ENCODE peak calls at places on chromosomes 4 and X, in nine cellular contexts. B is NCI-H2171 treated with DMSO at 0.1 percent for 48 hours; N is Calu3; O is T-helper 1 cell; T is NCI-H1105 treated with DMSO at 0.1 percent for 48 hours; F is activated CD8-positive, alpha-beta memory T cell treated with anti-CD3 and anti-CD28 coated beads for 4 hours; U is naive thymus-derived CD4-positive, alpha-beta T cell; V is NT2/D1; Z is small intestine. D is an unnamed sample.

GRCh38 chr4:183434264-183435045 is 10.0 kb upstream of the CDKN2AIP start:
- DNase-seq in B (no peak), N (no peak), O (no peak), T (no peak), F (no peak), U (no peak), V (no peak), Z (peak; percentile 17), D (no peak)

GRCh38 chr4:140926672-140927071 is 170.5 kb upstream of the TBC1D9 start:
- DNase-seq in B (no peak), N (no peak), O (no peak), T (no peak), F (no peak), U (no peak), V (peak; percentile 2), Z (no peak), D (no peak)

GRCh38 chr4:89108068-89108467 is 3.3 kb upstream of the TIGD2 start:
- DNase-seq in B (no peak), N (no peak), O (no peak), T (no peak), F (no peak), U (no peak), V (no peak), Z (no peak), D (no peak)

GRCh38 chr4:6008766-6009385 is 9.4 kb downstream of the C4orf50 start:
- DNase-seq in B (no peak), N (no peak), O (no peak), T (no peak), F (no peak), U (no peak), V (no peak), Z (no peak), D (no peak)

GRCh38 chr4:99855677-99856076 is 38.5 kb downstream of the LAMTOR3 start:
- DNase-seq in B (no peak), N (no peak), O (peak; percentile 64), T (no peak), F (no peak), U (no peak), V (no peak), Z (peak; percentile 12), D (no peak)

GRCh38 chr4:183200453-183200852 is 101.4 kb downstream of the WWC2 start:
- DNase-seq in B (no peak), N (peak; percentile 75), O (no peak), T (no peak), F (no peak), U (no peak), V (no peak), Z (peak; percentile 3), D (no peak)

GRCh38 chr4:75308049-75308448 is 206.2 kb downstream of the RCHY1 start:
- DNase-seq in B (no peak), N (no peak), O (no peak), T (no peak), F (no peak), U (no peak), V (no peak), Z (no peak), D (no peak)

GRCh38 chrX:24014388-24015018 is 12.5 kb downstream of the KLHL15 start:
- DNase-seq in B (no peak), N (no peak), O (peak; percentile 40), T (no peak), F (peak; percentile 1), U (no peak), V (no peak), Z (no peak), D (no peak)

GRCh38 chr4:2302387-2303119 is 40.6 kb upstream of the MXD4 start:
- DNase-seq in B (no peak), N (no peak), O (no peak), T (no peak), F (no peak), U (no peak), V (no peak), Z (no peak), D (no peak)

GRCh38 chr4:184064877-184065276 is 152.8 kb downstream of the ENPP6 start:
- DNase-seq in B (no peak), N (peak; percentile 62), O (no peak), T (no peak), F (no peak), U (no peak), V (no peak), Z (peak; percentile 95), D (no peak)

GRCh38 chr4:100288167-100288566 is 97.9 kb upstream of the DDIT4L start:
- DNase-seq in B (no peak), N (no peak), O (no peak), T (no peak), F (no peak), U (no peak), V (no peak), Z (no peak), D (no peak)

GRCh38 chrX:12496343-12496742 is 294.9 kb upstream of the PRPS2 start:
- DNase-seq in B (no peak), N (no peak), O (no peak), T (peak; percentile 71), F (no peak), U (no peak), V (no peak), Z (no peak), D (no peak)

GRCh38 chrX:78105944-78106650 is 2.0 kb downstream of the PGK1 start:
- DNase-seq in B (no peak), N (no peak), O (peak; percentile 40), T (no peak), F (no peak), U (peak; percentile 28), V (no peak), Z (no peak), D (no peak)

GRCh38 chrX:148310402-148311200 is 189.8 kb upstream of the AFF2 start:
- DNase-seq in B (no peak), N (no peak), O (peak; percentile 94), T (no peak), F (no peak), U (peak; percentile 76), V (no peak), Z (no peak), D (no peak)

GRCh38 chr4:173960398-173960797 is 323.1 kb downstream of the FBXO8 start:
- DNase-seq in B (no peak), N (no peak), O (no peak), T (no peak), F (no peak), U (no peak), V (no peak), Z (no peak), D (no peak)

GRCh38 chr4:65954416-65954815 is 284.1 kb upstream of the EPHA5 start:
- DNase-seq in B (no peak), N (no peak), O (no peak), T (no peak), F (no peak), U (no peak), V (no peak), Z (no peak), D (no peak)

GRCh38 chr4:159097785-159098184 is 5.1 kb upstream of the RAPGEF2 start:
- DNase-seq in B (no peak), N (no peak), O (no peak), T (no peak), F (no peak), U (no peak), V (no peak), Z (no peak), D (no peak)

GRCh38 chr4:10116625-10117423 is at the start of gene WDR1:
- DNase-seq in B (peak; percentile 71), N (peak; percentile 92), O (peak; percentile 95), T (peak; percentile 77), F (peak; percentile 90), U (peak; percentile 84), V (peak; percentile 87), Z (peak; percentile 95), D (peak; percentile 93)

GRCh38 chr4:86400216-86400615 is 40.4 kb upstream of the MAPK10 start:
- DNase-seq in B (no peak), N (no peak), O (no peak), T (no peak), F (no peak), U (no peak), V (no peak), Z (no peak), D (no peak)

GRCh38 chr4:71189471-71189870 is 149.3 kb upstream of the SLC4A4 start:
- DNase-seq in B (no peak), N (peak; percentile 12), O (no peak), T (no peak), F (no peak), U (no peak), V (no peak), Z (peak; percentile 48), D (no peak)

GRCh38 chrX:112512509-112512908 is 167.2 kb downstream of the LHFPL1 start:
- DNase-seq in B (no peak), N (no peak), O (no peak), T (no peak), F (no peak), U (no peak), V (peak; percentile 11), Z (no peak), D (no peak)

GRCh38 chr4:141238196-141238595 is 17.5 kb downstream of the ZNF330 start:
- DNase-seq in B (no peak), N (no peak), O (no peak), T (no peak), F (no peak), U (no peak), V (no peak), Z (no peak), D (no peak)

GRCh38 chr4:1775731-1776500 is 17.2 kb upstream of the FGFR3 start:
- DNase-seq in B (no peak), N (peak; percentile 66), O (no peak), T (no peak), F (no peak), U (no peak), V (no peak), Z (no peak), D (no peak)

GRCh38 chr4:152680988-152681731 is 1.4 kb upstream of the TMEM154 start:
- DNase-seq in B (no peak), N (peak; percentile 14), O (peak; percentile 82), T (no peak), F (no peak), U (no peak), V (no peak), Z (no peak), D (no peak)

GRCh38 chr4:20512980-20513379 is 187.3 kb upstream of the PACRGL start:
- DNase-seq in B (no peak), N (no peak), O (no peak), T (no peak), F (no peak), U (no peak), V (no peak), Z (no peak), D (no peak)

GRCh38 chr4:100022792-100023222 is 72.7 kb upstream of the H2AZ1 start:
- DNase-seq in B (no peak), N (no peak), O (no peak), T (no peak), F (no peak), U (no peak), V (peak; percentile 46), Z (no peak), D (peak; percentile 5)

GRCh38 chr4:124121511-124121934 is 591.0 kb downstream of the ANKRD50 start:
- DNase-seq in B (no peak), N (peak; percentile 30), O (no peak), T (no peak), F (no peak), U (no peak), V (no peak), Z (no peak), D (no peak)

GRCh38 chr4:16801356-16801755 is 97.1 kb downstream of the LDB2 start:
- DNase-seq in B (no peak), N (no peak), O (no peak), T (no peak), F (no peak), U (no peak), V (no peak), Z (no peak), D (no peak)

GRCh38 chr4:159366966-159367365 is 264.1 kb downstream of the RAPGEF2 start:
- DNase-seq in B (no peak), N (no peak), O (no peak), T (no peak), F (no peak), U (no peak), V (no peak), Z (no peak), D (no peak)

GRCh38 chr4:153467897-153468262 is 1.7 kb downstream of the TMEM131L start:
- DNase-seq in B (no peak), N (no peak), O (peak; percentile 58), T (no peak), F (no peak), U (no peak), V (no peak), Z (no peak), D (no peak)

GRCh38 chr4:168601899-168602298 is 105.0 kb downstream of the PALLD start:
- DNase-seq in B (no peak), N (no peak), O (no peak), T (no peak), F (no peak), U (no peak), V (no peak), Z (no peak), D (no peak)